ENCODE peak calls at places on chromosomes 3 and 15, in five cellular contexts. One of them, this sample, is unnamed. For H3K9me3, the result is how much of the 10 kb centered on the place peaks cover.

GRCh38 chr3:37990527-37990926 is at the start of gene VILL:
- DNase-seq in fibroblast of lung: no peak
- DNase-seq in IMR-90: no peak
- DNase-seq in mucosa of descending colon: peak
- DNase-seq in T-helper 17 cell: no peak
- DNase-seq in this sample: no peak

GRCh38 chr15:51198701-51199253 is 104.1 kb upstream of the TNFAIP8L3 start:
- DNase-seq in T-helper 17 cell: no peak
- DNase-seq in IMR-90: no peak
- DNase-seq in mucosa of descending colon: no peak
- DNase-seq in fibroblast of lung: peak
- DNase-seq in this sample: no peak

GRCh38 chr15:61685971-61686370 is 374.3 kb downstream of the VPS13C start:
- DNase-seq in fibroblast of lung: no peak
- DNase-seq in T-helper 17 cell: no peak
- DNase-seq in mucosa of descending colon: no peak
- DNase-seq in IMR-90: no peak
- DNase-seq in this sample: peak

GRCh38 chr3:168364992-168365391 is 269.3 kb upstream of the GOLIM4 start:
- DNase-seq in IMR-90: no peak
- DNase-seq in mucosa of descending colon: no peak
- DNase-seq in T-helper 17 cell: no peak
- DNase-seq in fibroblast of lung: peak
- DNase-seq in this sample: no peak

GRCh38 chr3:108090066-108090700 is 648 bp downstream of the CD47 start:
- DNase-seq in mucosa of descending colon: no peak
- DNase-seq in fibroblast of lung: peak
- DNase-seq in T-helper 17 cell: peak
- DNase-seq in IMR-90: peak
- DNase-seq in this sample: no peak

GRCh38 chr3:13379191-13379830 is 40.8 kb downstream of the NUP210 start:
- DNase-seq in IMR-90: peak
- DNase-seq in T-helper 17 cell: no peak
- DNase-seq in fibroblast of lung: peak
- DNase-seq in mucosa of descending colon: no peak
- DNase-seq in this sample: no peak

GRCh38 chr3:129596194-129597086 is 10.0 kb downstream of the PLXND1 start:
- DNase-seq in T-helper 17 cell: no peak
- DNase-seq in fibroblast of lung: peak
- DNase-seq in IMR-90: peak
- DNase-seq in mucosa of descending colon: peak
- DNase-seq in this sample: no peak

GRCh38 chr15:63605036-63605435 is 7.8 kb downstream of the FBXL22 start:
- DNase-seq in IMR-90: no peak
- DNase-seq in mucosa of descending colon: no peak
- DNase-seq in fibroblast of lung: no peak
- DNase-seq in T-helper 17 cell: no peak
- DNase-seq in this sample: no peak

GRCh38 chr3:158658889-158659288 is 13.6 kb downstream of the LXN start:
- DNase-seq in IMR-90: no peak
- DNase-seq in mucosa of descending colon: no peak
- DNase-seq in T-helper 17 cell: no peak
- DNase-seq in fibroblast of lung: no peak
- DNase-seq in this sample: no peak

GRCh38 chr3:99365979-99366378 is 272.4 kb upstream of the COL8A1 start:
- DNase-seq in IMR-90: no peak
- DNase-seq in mucosa of descending colon: no peak
- DNase-seq in T-helper 17 cell: no peak
- DNase-seq in fibroblast of lung: peak
- DNase-seq in this sample: no peak

GRCh38 chr3:117104381-117104780 is 394.8 kb downstream of the TUSC7 start:
- DNase-seq in IMR-90: no peak
- DNase-seq in T-helper 17 cell: no peak
- DNase-seq in mucosa of descending colon: no peak
- DNase-seq in fibroblast of lung: peak
- DNase-seq in this sample: no peak
- H3K9me3 ChIP-seq in IMR-90: under half
- H3K9me3 ChIP-seq in T-helper 17 cell: under half
- H3K9me3 ChIP-seq in mucosa of descending colon: under half
- H3K9me3 ChIP-seq in fibroblast of lung: under half
- H3K9me3 ChIP-seq in this sample: under half

GRCh38 chr15:20348900-20349773 is 192.5 kb downstream of the GOLGA6L6 start:
- DNase-seq in IMR-90: no peak
- DNase-seq in mucosa of descending colon: peak
- DNase-seq in fibroblast of lung: no peak
- DNase-seq in T-helper 17 cell: no peak
- DNase-seq in this sample: peak
- H3K9me3 ChIP-seq in IMR-90: half or more
- H3K9me3 ChIP-seq in mucosa of descending colon: half or more
- H3K9me3 ChIP-seq in fibroblast of lung: under half
- H3K9me3 ChIP-seq in T-helper 17 cell: under half
- H3K9me3 ChIP-seq in this sample: under half

GRCh38 chr3:75049581-75049980 is 435.1 kb upstream of the CNTN3 start:
- DNase-seq in fibroblast of lung: no peak
- DNase-seq in mucosa of descending colon: no peak
- DNase-seq in IMR-90: no peak
- DNase-seq in T-helper 17 cell: no peak
- DNase-seq in this sample: no peak

GRCh38 chr3:75042941-75043340 is 428.5 kb upstream of the CNTN3 start:
- DNase-seq in T-helper 17 cell: no peak
- DNase-seq in IMR-90: no peak
- DNase-seq in fibroblast of lung: no peak
- DNase-seq in mucosa of descending colon: no peak
- DNase-seq in this sample: no peak

DNA sequence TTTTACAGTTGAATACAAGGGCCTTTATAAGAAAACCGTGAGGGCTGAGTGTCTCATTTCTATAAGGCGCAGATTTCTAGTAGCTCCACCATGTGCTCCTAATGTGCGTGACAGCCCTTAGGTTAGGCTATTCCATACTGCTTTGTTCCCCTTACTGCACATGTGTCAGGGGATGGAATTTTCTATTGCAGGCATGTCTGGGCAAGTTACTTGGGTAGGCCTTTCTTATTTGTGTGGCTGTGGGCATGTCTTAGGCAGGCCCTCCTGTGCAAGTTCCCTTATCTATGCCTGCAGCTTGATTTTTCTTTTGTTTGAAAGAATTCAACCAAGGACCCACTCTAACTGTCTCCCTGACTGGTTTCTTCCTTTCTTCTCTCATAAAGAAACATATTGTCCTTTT is 434.2 kb upstream of the CNTN3 start:
- DNase-seq in fibroblast of lung: peak
- DNase-seq in T-helper 17 cell: no peak
- DNase-seq in IMR-90: peak
- DNase-seq in mucosa of descending colon: no peak
- DNase-seq in this sample: no peak
- H3K9me3 ChIP-seq in fibroblast of lung: under half
- H3K9me3 ChIP-seq in T-helper 17 cell: under half
- H3K9me3 ChIP-seq in IMR-90: under half
- H3K9me3 ChIP-seq in mucosa of descending colon: under half
- H3K9me3 ChIP-seq in this sample: under half

GRCh38 chr15:46815765-46816164 is 901.5 kb upstream of the SEMA6D start:
- DNase-seq in mucosa of descending colon: no peak
- DNase-seq in IMR-90: no peak
- DNase-seq in T-helper 17 cell: no peak
- DNase-seq in fibroblast of lung: no peak
- DNase-seq in this sample: no peak
- H3K9me3 ChIP-seq in mucosa of descending colon: under half
- H3K9me3 ChIP-seq in IMR-90: under half
- H3K9me3 ChIP-seq in T-helper 17 cell: under half
- H3K9me3 ChIP-seq in fibroblast of lung: under half
- H3K9me3 ChIP-seq in this sample: under half

DNA sequence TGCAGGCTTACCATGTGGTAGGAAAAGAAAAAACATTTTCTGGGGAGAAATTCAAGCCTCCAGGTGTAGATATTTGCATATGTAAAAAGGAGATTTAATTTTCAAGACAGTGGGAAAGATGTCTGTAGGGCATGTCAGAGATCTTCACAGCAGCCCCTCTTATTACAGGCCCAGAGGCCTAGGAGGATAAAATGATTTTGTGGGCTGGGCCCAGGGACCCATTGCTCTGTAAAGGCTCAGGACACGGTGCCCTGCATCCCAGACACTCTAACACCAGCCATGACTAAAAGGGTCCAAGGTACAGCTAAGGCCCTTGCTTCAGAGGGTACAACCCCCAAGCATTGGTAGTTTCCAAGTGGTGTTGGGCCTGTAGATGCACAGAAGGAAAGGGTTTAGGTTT is 680.1 kb downstream of the IGSF11 start:
- DNase-seq in fibroblast of lung: no peak
- DNase-seq in mucosa of descending colon: no peak
- DNase-seq in IMR-90: no peak
- DNase-seq in T-helper 17 cell: no peak
- DNase-seq in this sample: no peak
- H3K9me3 ChIP-seq in fibroblast of lung: under half
- H3K9me3 ChIP-seq in mucosa of descending colon: under half
- H3K9me3 ChIP-seq in IMR-90: under half
- H3K9me3 ChIP-seq in T-helper 17 cell: under half
- H3K9me3 ChIP-seq in this sample: under half

This sample was measured in vagina.